ENCODE peak calls at places on chromosomes 4 and X, in four cellular contexts. V is K562, P is GM12878, U is HepG2. Y is an unnamed sample.

GRCh38 chrX:63128509-63128908 is 222.6 kb downstream of the SPIN4 start:
- DNase-seq in P (peak; percentile 53), V (no peak), U (peak; percentile 11), Y (no peak)

GRCh38 chr4:48047421-48047844 is 30.9 kb downstream of the NIPAL1 start:
- DNase-seq in V (no peak), P (peak; percentile 84), U (no peak), Y (no peak)

GRCh38 chr4:123819362-123820035 is 422.9 kb downstream of the SPRY1 start:
- DNase-seq in V (no peak), P (no peak), U (no peak), Y (no peak)

GRCh38 chrX:115898382-115899001 is 272.1 kb upstream of the AGTR2 start:
- DNase-seq in U (peak; percentile 81), V (peak; percentile 22), P (no peak), Y (peak; percentile 48)

GRCh38 chr4:75514949-75515612 is 808 bp downstream of the THAP6 start:
- DNase-seq in P (peak; percentile 32), V (no peak), U (no peak), Y (no peak)

GRCh38 chr4:130296448-130296847 is 1200.5 kb downstream of the C4orf33 start:
- DNase-seq in U (no peak), V (no peak), P (no peak), Y (no peak)

GRCh38 chr4:170226288-170226687 is 136.5 kb upstream of the AADAT start:
- DNase-seq in P (no peak), V (no peak), U (no peak), Y (no peak)

GRCh38 chr4:41360911-41361830 is 104.4 kb downstream of the UCHL1 start:
- DNase-seq in V (no peak), P (no peak), U (no peak), Y (peak; percentile 20)

GRCh38 chrX:74451450-74452198 is 30.3 kb downstream of the SLC16A2 start:
- DNase-seq in P (no peak), U (no peak), V (no peak), Y (no peak)

GRCh38 chr4:48296330-48296729 is 26.7 kb upstream of the TEC start:
- DNase-seq in U (no peak), P (no peak), V (no peak), Y (no peak)

GRCh38 chrX:112761239-112762207 is 79.1 kb downstream of the AMOT start:
- DNase-seq in U (no peak), P (peak; percentile 53), V (no peak), Y (no peak)

GRCh38 chr4:16609170-16609758 is 289.2 kb downstream of the LDB2 start:
- DNase-seq in P (no peak), U (no peak), V (no peak), Y (no peak)

GRCh38 chr4:7326693-7327340 is 107.9 kb downstream of the PSAPL1 start:
- DNase-seq in V (no peak), U (no peak), P (no peak), Y (no peak)

GRCh38 chr4:89434364-89434988 is 126.9 kb upstream of the GPRIN3 start:
- DNase-seq in V (no peak), U (no peak), P (no peak), Y (peak; percentile 50)

GRCh38 chr4:8515316-8516060 is 64.7 kb upstream of the GPR78 start:
- DNase-seq in P (no peak), V (no peak), U (no peak), Y (no peak)

GRCh38 chrX:152907084-152907651 is 9.3 kb downstream of the ZNF185 start:
- DNase-seq in U (no peak), V (peak; percentile 48), P (no peak), Y (no peak)

GRCh38 chr4:164876680-164877324 is at the start of gene APELA:
- DNase-seq in V (no peak), U (peak; percentile 3), P (peak; percentile 82), Y (no peak)

GRCh38 chr4:95392886-95393285 is 155.9 kb downstream of the UNC5C start:
- DNase-seq in P (no peak), V (no peak), U (no peak), Y (no peak)

GRCh38 chrX:154398668-154399526 is 720 bp downstream of the RPL10 start:
- DNase-seq in V (peak; percentile 35), U (peak; percentile 70), P (no peak), Y (peak; percentile 68)

GRCh38 chr4:41146716-41147506 is 67.4 kb downstream of the APBB2 start:
- DNase-seq in P (no peak), U (no peak), V (no peak), Y (no peak)

GRCh38 chr4:168955674-168956073 is 54.4 kb downstream of the CBR4 start:
- DNase-seq in P (no peak), V (no peak), U (no peak), Y (no peak)

DNA sequence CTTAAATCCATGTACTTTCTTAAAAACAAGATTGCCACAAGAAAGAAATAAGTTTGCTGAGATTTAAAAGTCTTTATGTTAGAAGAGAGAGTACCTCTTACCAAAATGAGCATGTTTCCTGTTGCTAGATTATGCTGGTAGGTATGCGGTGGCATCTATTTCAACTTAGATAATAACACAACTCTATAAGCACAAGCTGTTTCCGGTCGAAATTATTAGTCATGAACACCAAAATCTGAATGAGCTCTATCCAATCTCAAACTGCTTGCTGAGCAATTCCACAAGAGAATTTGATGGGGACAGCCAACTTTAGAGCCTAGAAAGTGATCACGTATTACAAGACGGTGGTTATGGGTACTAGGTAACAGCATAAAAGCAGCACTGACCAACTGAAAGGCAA is 49.3 kb downstream of the CBR4 start:
- DNase-seq in P (no peak), V (no peak), U (no peak), Y (no peak)
- TF ChIP-seq TARDBP in P (no peak), V (no peak), U (no peak), Y (no peak)

DNA sequence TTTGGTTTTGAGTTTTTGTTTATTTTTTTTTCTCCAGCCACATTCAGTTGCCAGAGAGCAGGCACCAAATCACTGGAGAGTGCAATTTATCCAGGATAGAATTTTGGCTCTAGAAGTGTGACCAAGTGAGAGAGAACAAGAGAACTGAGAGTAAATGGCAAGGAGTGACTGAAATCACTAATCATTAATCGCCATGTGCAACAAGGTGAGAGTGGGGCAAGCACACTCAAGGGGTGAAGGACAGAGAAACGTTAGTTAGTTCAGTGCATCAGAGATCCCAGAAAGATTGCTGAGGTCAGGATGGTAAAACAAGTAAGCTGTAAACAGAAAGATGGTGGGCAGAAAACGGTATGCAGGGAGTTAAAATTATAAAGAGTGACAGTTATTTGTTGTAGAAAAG is 17.8 kb upstream of the ASIC5 start:
- DNase-seq in U (no peak), V (no peak), P (no peak), Y (no peak)
- TF ChIP-seq TARDBP in U (no peak), V (no peak), P (no peak), Y (no peak)

GRCh38 chr4:52546449-52546848 is 112.7 kb downstream of the USP46 start:
- DNase-seq in P (no peak), V (no peak), U (no peak), Y (no peak)
- TF ChIP-seq TARDBP in P (no peak), V (no peak), U (no peak), Y (no peak)

GRCh38 chr4:113049421-113050355 is at the start of gene ANK2:
- DNase-seq in V (no peak), U (no peak), P (no peak), Y (peak; percentile 10)
- TF ChIP-seq TARDBP in V (no peak), U (no peak), P (no peak), Y (no peak)

GRCh38 chr4:98997176-98997575 is 1.7 kb downstream of the METAP1 start:
- DNase-seq in U (no peak), V (no peak), P (no peak), Y (no peak)

GRCh38 chr4:98995183-98996055 is at the start of gene METAP1:
- DNase-seq in V (peak; percentile 91), P (peak; percentile 79), U (peak; percentile 93), Y (peak; percentile 94)

GRCh38 chr4:98993419-98994071 is 2.0 kb upstream of the METAP1 start:
- DNase-seq in P (no peak), U (no peak), V (no peak), Y (no peak)

GRCh38 chr4:98996056-98996941 is 778 bp downstream of the METAP1 start:
- DNase-seq in P (no peak), U (peak; percentile 23), V (no peak), Y (peak; percentile 25)

GRCh38 chr4:98994474-98995182 is 893 bp upstream of the METAP1 start:
- DNase-seq in U (peak; percentile 45), V (no peak), P (no peak), Y (peak; percentile 16)
- TF ChIP-seq TARDBP in U (no peak), V (no peak), P (no peak), Y (no peak)

GRCh38 chr4:105979506-105979905 is 84.2 kb downstream of the NPNT start:
- DNase-seq in U (no peak), V (no peak), P (no peak), Y (no peak)

GRCh38 chr4:105972946-105973621 is 77.8 kb downstream of the NPNT start:
- DNase-seq in P (no peak), V (no peak), U (no peak), Y (no peak)

GRCh38 chr4:105976913-105977312 is 81.6 kb downstream of the NPNT start:
- DNase-seq in V (no peak), U (no peak), P (no peak), Y (no peak)

GRCh38 chr4:105978684-105979296 is 83.5 kb downstream of the NPNT start:
- DNase-seq in U (no peak), V (no peak), P (no peak), Y (no peak)
- TF ChIP-seq TARDBP in U (no peak), V (no peak), P (no peak), Y (no peak)